ENCODE peak calls at places on chromosomes 12 and 14, in five cellular contexts. X, A, E, K and G are unnamed samples. For H3K27me3 and H3K4me1, the result is how much of the 10 kb centered on the place peaks cover.

GRCh38 chr12:132726386-132726785 is 15.7 kb downstream of the PGAM5 start:
- DNase-seq in K (no peak), E (no peak), X (no peak), A (no peak), G (no peak)

GRCh38 chr12:27999521-27999920 is 27.0 kb upstream of the PTHLH start:
- DNase-seq in A (no peak), K (peak), E (no peak), X (no peak), G (no peak)

GRCh38 chr14:31934767-31935266 is 142.3 kb upstream of the ARHGAP5 start:
- DNase-seq in A (peak), K (peak), E (peak), X (no peak), G (no peak)

GRCh38 chr12:76719171-76719631 is 44.7 kb upstream of the ZDHHC17 start:
- DNase-seq in E (no peak), K (no peak), X (no peak), A (no peak), G (no peak)

GRCh38 chr12:64385468-64385867 is 5.1 kb downstream of the C12orf56 start:
- DNase-seq in A (no peak), X (no peak), K (no peak), E (peak), G (no peak)

GRCh38 chr14:97266653-97267052 is 469.5 kb downstream of the VRK1 start:
- DNase-seq in E (peak), K (peak), X (no peak), A (peak), G (no peak)

GRCh38 chr14:78701246-78701645 is 531.1 kb downstream of the NRXN3 start:
- DNase-seq in X (no peak), E (no peak), K (no peak), A (no peak), G (no peak)

GRCh38 chr12:64400041-64400440 is 4.2 kb upstream of the XPOT start:
- DNase-seq in A (peak), X (no peak), K (no peak), E (no peak), G (no peak)

GRCh38 chr14:96888593-96888992 is 91.4 kb downstream of the VRK1 start:
- DNase-seq in E (no peak), A (no peak), K (no peak), X (no peak), G (no peak)

GRCh38 chr14:59275668-59276067 is 87.2 kb downstream of the DAAM1 start:
- DNase-seq in A (no peak), X (no peak), K (peak), E (peak), G (no peak)

GRCh38 chr14:68941820-68942219 is 37.3 kb downstream of the ACTN1 start:
- DNase-seq in X (peak), A (no peak), E (no peak), K (peak), G (no peak)

GRCh38 chr14:30185832-30186231 is 258.2 kb upstream of the PRKD1 start:
- DNase-seq in X (no peak), E (no peak), A (no peak), K (no peak), G (no peak)

GRCh38 chr14:50977863-50978520 is 33.7 kb upstream of the PYGL start:
- DNase-seq in K (no peak), E (no peak), A (no peak), X (no peak), G (no peak)

GRCh38 chr14:99177046-99177655 is 94.8 kb downstream of the BCL11B start:
- DNase-seq in A (no peak), K (no peak), E (no peak), X (no peak), G (no peak)

GRCh38 chr12:9604288-9604687 is 3.4 kb downstream of the KLRB1 start:
- DNase-seq in E (no peak), K (no peak), A (no peak), X (no peak), G (no peak)

GRCh38 chr14:105492966-105493871 is 2.2 kb downstream of the TEDC1 start:
- DNase-seq in K (no peak), A (no peak), E (no peak), X (peak), G (no peak)

GRCh38 chr14:23538785-23539184 is 12.8 kb downstream of the ZFHX2 start:
- DNase-seq in K (no peak), X (no peak), A (peak), E (no peak), G (peak)

GRCh38 chr12:93609281-93610192 is 37.1 kb downstream of the SOCS2 start:
- DNase-seq in E (no peak), X (no peak), K (peak), A (no peak), G (no peak)

GRCh38 chr12:126760109-126760508 is 1506.9 kb upstream of the TMEM132C start:
- DNase-seq in E (no peak), A (no peak), K (no peak), X (no peak), G (no peak)

GRCh38 chr12:99053599-99054362 is 408.7 kb downstream of the APAF1 start:
- DNase-seq in K (no peak), X (no peak), E (no peak), A (no peak), G (no peak)

GRCh38 chr12:45762185-45763110 is 32.9 kb downstream of the ARID2 start:
- DNase-seq in E (peak), A (no peak), K (peak), X (no peak), G (no peak)

GRCh38 chr12:80837342-80837978 is 100.3 kb downstream of the LIN7A start:
- DNase-seq in K (peak), X (peak), A (peak), E (peak), G (peak)

GRCh38 chr12:91272456-91273063 is 89.9 kb upstream of the DCN start:
- DNase-seq in X (peak), E (no peak), K (peak), A (peak), G (peak)

GRCh38 chr12:119802472-119802871 is 74.6 kb downstream of the CIT start:
- DNase-seq in E (no peak), K (peak), A (peak), X (no peak), G (peak)

GRCh38 chr14:20684662-20685456 is 499 bp downstream of the RNASE4 start:
- DNase-seq in K (peak), A (peak), E (peak), X (peak), G (no peak)

GRCh38 chr12:25904442-25904841 is 54.0 kb upstream of the RASSF8 start:
- DNase-seq in A (no peak), X (no peak), K (peak), E (no peak), G (no peak)

GRCh38 chr12:82855872-82856271 is 169.2 kb downstream of the TMTC2 start:
- DNase-seq in A (no peak), K (no peak), X (no peak), E (no peak), G (no peak)

GRCh38 chr14:68694516-68695235 is 98.2 kb downstream of the ZFP36L1 start:
- DNase-seq in K (no peak), A (no peak), E (no peak), X (peak), G (no peak)

GRCh38 chr12:1885605-1886245 is 32.7 kb downstream of the CACNA2D4 start:
- DNase-seq in K (no peak), X (no peak), A (no peak), E (no peak), G (no peak)
- H3K27me3 ChIP-seq in K (under half), X (under half), A (under half), E (under half), G (under half)

GRCh38 chr14:81329640-81330385 is 70.3 kb downstream of the STON2 start:
- DNase-seq in K (no peak), E (no peak), X (no peak), A (no peak), G (no peak)
- H3K4me1 ChIP-seq in K (under half), E (under half), X (under half), A (under half), G (under half)

GRCh38 chr12:53988519-53989226 is 3.7 kb downstream of the HOXC10 start:
- DNase-seq in K (no peak), E (no peak), X (no peak), A (no peak), G (no peak)
- H3K27me3 ChIP-seq in K (under half), E (under half), X (half or more), A (half or more), G (half or more)

DNA sequence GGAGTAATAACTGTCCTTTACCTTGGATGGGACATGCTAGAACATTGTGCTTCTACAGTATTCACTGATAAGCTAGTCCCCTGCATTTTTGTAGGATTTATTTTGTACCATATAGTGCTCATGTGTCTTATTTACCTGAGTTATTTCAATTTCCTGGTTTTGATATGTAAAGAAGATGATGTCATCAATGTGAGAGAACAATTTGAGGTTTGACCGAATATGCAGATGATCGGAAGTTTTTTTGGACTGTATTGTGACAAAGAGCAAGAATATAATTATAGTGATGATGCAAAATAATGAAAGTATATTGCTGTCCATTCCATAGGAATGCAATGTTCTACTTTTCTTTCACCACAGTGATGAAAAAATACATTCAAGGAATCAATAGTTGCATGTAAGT is 114.8 kb downstream of the RERGL start:
- DNase-seq in X (no peak), A (no peak), K (no peak), E (no peak), G (no peak)
- H3K4me1 ChIP-seq in X (under half), A (under half), K (under half), E (under half), G (under half)

DNA sequence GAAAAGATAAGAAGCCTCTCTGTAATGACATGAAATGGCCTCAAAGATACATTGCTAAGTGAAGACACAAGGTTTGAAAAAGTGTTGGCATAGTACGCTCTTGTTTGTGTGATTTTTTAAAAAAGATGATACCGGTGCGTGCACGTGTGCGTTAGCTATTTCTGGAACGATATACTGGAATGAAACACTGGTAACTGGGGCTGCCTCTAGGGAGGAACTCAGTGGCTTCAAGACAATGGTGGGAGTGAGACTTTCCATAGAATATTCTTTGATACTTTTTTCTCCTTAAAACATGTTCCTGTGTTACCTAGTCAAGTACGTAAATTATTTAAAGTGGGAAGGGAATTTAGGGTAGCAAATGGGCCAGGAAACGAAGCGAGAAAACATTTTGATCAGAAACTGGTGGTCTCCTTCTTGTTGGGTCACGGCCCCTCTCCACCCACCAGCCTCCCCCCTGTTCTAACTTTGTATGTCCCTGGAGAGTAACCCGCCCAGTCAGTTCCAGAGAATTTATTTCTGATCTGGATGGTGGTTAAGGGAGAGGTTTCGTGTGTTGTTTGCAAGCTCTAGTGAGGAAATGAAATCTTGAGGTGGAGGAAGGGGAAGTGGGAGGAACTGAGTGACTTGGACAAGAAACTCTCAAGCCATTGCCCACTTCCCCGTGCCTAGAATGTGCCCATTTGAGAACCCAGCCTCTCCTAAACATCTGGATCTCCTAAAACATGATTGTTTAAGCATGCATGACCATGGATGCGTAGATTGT is 6.6 kb downstream of the FGF6 start:
- DNase-seq in E (no peak), X (no peak), A (no peak), K (no peak), G (no peak)
- H3K27me3 ChIP-seq in E (under half), X (under half), A (under half), K (under half), G (under half)

DNA sequence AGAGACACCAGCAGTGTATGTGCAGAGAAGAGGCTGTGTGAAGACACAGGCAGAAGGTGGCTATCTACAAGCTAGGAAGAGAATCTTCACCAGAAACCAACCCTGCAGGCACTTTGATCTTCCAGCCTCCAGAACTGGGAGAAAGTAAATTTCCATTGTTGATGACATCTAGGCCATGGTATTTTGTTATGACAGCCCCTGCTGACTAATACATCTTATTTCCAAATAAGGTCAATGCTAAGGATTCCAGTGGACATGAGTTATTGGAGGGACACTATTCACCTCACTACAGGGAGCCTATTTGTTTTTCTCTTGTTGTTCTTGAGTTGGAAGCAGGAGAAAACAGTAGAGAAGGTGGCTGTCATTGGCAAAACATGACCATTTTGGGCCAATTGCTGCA is 88.5 kb upstream of the RIN3 start:
- DNase-seq in X (no peak), A (no peak), K (peak), E (peak), G (no peak)
- H3K4me1 ChIP-seq in X (under half), A (under half), K (under half), E (under half), G (under half)

DNA sequence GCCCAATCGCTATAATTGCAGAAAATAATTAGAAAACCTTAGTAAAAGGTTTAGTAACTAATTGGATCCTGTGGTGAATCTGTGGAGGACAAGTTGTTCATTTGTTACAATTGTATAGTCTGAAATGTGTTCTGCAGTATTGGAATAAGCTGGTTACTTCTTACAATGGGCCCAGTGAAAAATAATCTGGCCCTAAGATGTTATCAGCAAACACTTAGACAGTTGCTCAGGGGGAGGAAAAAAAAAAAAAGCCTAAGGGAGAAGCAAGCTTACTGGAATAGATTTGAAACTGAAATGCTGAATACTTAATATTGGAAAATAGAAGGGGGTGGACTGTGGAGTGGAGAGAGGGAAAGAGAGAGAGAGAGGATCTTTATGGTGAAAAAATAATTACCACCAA is 4.0 kb downstream of the FOXG1 start:
- DNase-seq in A (no peak), X (no peak), E (no peak), K (no peak), G (no peak)
- H3K27me3 ChIP-seq in A (half or more), X (half or more), E (under half), K (half or more), G (half or more)